ENCODE peak calls at places on chromosome 20, in eight cellular contexts. One of them, this sample, is unnamed.

GRCh38 chr20:8764289-8764962 is 304.5 kb upstream of the PLCB4 start:
- DNase-seq in K562: no peak
- DNase-seq in HepG2: no peak
- DNase-seq in SK-N-SH: no peak
- DNase-seq in HCT116: no peak
- DNase-seq in GM12878: no peak
- DNase-seq in H1: no peak
- DNase-seq in endothelial cell of umbilical vein: no peak
- DNase-seq in this sample: peak

GRCh38 chr20:45109634-45110033 is 5.3 kb downstream of the WFDC5 start:
- DNase-seq in K562: no peak
- DNase-seq in HepG2: peak
- DNase-seq in SK-N-SH: no peak
- DNase-seq in HCT116: no peak
- DNase-seq in GM12878: no peak
- DNase-seq in H1: no peak
- DNase-seq in endothelial cell of umbilical vein: no peak
- DNase-seq in this sample: no peak

GRCh38 chr20:1860446-1860845 is 34.8 kb upstream of the SIRPA start:
- DNase-seq in K562: no peak
- DNase-seq in HepG2: no peak
- DNase-seq in SK-N-SH: no peak
- DNase-seq in HCT116: no peak
- DNase-seq in GM12878: no peak
- DNase-seq in H1: no peak
- DNase-seq in endothelial cell of umbilical vein: no peak
- DNase-seq in this sample: no peak

GRCh38 chr20:22426772-22427171 is 157.6 kb downstream of the FOXA2 start:
- DNase-seq in K562: no peak
- DNase-seq in HepG2: no peak
- DNase-seq in SK-N-SH: no peak
- DNase-seq in HCT116: no peak
- DNase-seq in GM12878: no peak
- DNase-seq in H1: no peak
- DNase-seq in endothelial cell of umbilical vein: no peak
- DNase-seq in this sample: no peak

GRCh38 chr20:641516-641913 is 11.5 kb downstream of the SRXN1 start:
- DNase-seq in K562: peak
- DNase-seq in HepG2: peak
- DNase-seq in SK-N-SH: peak
- DNase-seq in HCT116: no peak
- DNase-seq in GM12878: no peak
- DNase-seq in H1: no peak
- DNase-seq in endothelial cell of umbilical vein: no peak
- DNase-seq in this sample: no peak

GRCh38 chr20:17682103-17682888 is at the start of gene RRBP1:
- DNase-seq in K562: peak
- DNase-seq in HepG2: peak
- DNase-seq in SK-N-SH: peak
- DNase-seq in HCT116: peak
- DNase-seq in GM12878: peak
- DNase-seq in H1: peak
- DNase-seq in endothelial cell of umbilical vein: peak
- DNase-seq in this sample: peak

GRCh38 chr20:56872620-56873458 is 243.7 kb downstream of the TFAP2C start:
- DNase-seq in K562: no peak
- DNase-seq in HepG2: no peak
- DNase-seq in SK-N-SH: no peak
- DNase-seq in HCT116: no peak
- DNase-seq in GM12878: no peak
- DNase-seq in H1: no peak
- DNase-seq in endothelial cell of umbilical vein: no peak
- DNase-seq in this sample: no peak

GRCh38 chr20:46264391-46265266 is 43.7 kb downstream of the CDH22 start:
- DNase-seq in K562: no peak
- DNase-seq in HepG2: no peak
- DNase-seq in SK-N-SH: no peak
- DNase-seq in HCT116: no peak
- DNase-seq in GM12878: no peak
- DNase-seq in H1: no peak
- DNase-seq in endothelial cell of umbilical vein: no peak
- DNase-seq in this sample: no peak

GRCh38 chr20:36634342-36634741 is 11.7 kb downstream of the SLA2 start:
- DNase-seq in K562: no peak
- DNase-seq in HepG2: no peak
- DNase-seq in SK-N-SH: no peak
- DNase-seq in HCT116: no peak
- DNase-seq in GM12878: no peak
- DNase-seq in H1: no peak
- DNase-seq in endothelial cell of umbilical vein: no peak
- DNase-seq in this sample: no peak

GRCh38 chr20:36631651-36632050 is 14.3 kb downstream of the SLA2 start:
- DNase-seq in K562: no peak
- DNase-seq in HepG2: no peak
- DNase-seq in SK-N-SH: no peak
- DNase-seq in HCT116: no peak
- DNase-seq in GM12878: no peak
- DNase-seq in H1: no peak
- DNase-seq in endothelial cell of umbilical vein: no peak
- DNase-seq in this sample: no peak

GRCh38 chr20:36633285-36633772 is 12.7 kb downstream of the SLA2 start:
- DNase-seq in K562: no peak
- DNase-seq in HepG2: no peak
- DNase-seq in SK-N-SH: no peak
- DNase-seq in HCT116: no peak
- DNase-seq in GM12878: no peak
- DNase-seq in H1: no peak
- DNase-seq in endothelial cell of umbilical vein: no peak
- DNase-seq in this sample: no peak

GRCh38 chr20:36632147-36632486 is 13.9 kb downstream of the SLA2 start:
- DNase-seq in K562: no peak
- DNase-seq in HepG2: no peak
- DNase-seq in SK-N-SH: no peak
- DNase-seq in HCT116: no peak
- DNase-seq in GM12878: no peak
- DNase-seq in H1: no peak
- DNase-seq in endothelial cell of umbilical vein: no peak
- DNase-seq in this sample: no peak

DNA sequence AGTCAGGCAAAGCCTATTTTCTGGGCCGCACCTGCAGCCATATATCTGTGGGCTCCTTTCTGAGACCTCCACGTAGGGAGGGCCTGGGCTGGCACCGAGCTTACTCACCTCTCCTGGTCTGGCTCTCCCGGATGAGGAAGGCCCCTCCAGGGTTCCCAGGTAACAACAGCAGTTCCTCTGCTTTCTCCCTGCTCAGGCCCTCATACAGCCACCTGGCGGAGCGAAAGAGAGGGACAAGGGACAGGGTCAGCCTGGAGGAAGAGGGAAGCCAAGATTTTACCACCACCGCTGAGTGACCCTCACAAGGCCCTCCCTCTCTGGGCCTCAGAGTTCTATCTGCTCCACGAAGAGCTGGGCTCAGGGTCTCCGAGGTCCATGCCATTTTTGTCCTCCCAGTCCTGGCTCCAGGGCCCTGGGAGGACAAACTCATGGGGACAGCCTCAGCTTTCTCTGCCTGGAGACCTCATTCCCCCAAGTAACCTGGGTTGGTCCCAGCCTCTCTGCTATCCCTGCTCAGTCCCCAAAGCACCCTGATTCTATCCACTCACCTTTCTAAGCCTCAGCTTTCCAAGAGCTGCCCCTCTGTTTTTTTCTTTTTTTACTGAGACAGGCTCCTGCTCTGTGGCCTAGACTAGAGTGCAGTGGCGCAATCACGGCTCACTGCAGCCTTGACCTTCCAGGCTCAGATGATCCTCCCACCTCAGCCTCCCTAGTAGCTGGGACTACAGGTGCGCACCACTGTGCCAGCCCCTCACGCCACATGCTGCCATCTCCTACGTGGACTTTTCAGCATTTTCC is 13.3 kb downstream of the SLA2 start:
- DNase-seq in K562: peak
- DNase-seq in HepG2: peak
- DNase-seq in SK-N-SH: no peak
- DNase-seq in HCT116: no peak
- DNase-seq in GM12878: no peak
- DNase-seq in H1: no peak
- DNase-seq in endothelial cell of umbilical vein: no peak
- DNase-seq in this sample: no peak
- H3K27ac ChIP-seq in K562: no peak
- H3K27ac ChIP-seq in HepG2: peak
- H3K27ac ChIP-seq in SK-N-SH: no peak
- H3K27ac ChIP-seq in HCT116: no peak
- H3K27ac ChIP-seq in GM12878: no peak
- H3K27ac ChIP-seq in H1: no peak
- H3K27ac ChIP-seq in endothelial cell of umbilical vein: no peak
- H3K27ac ChIP-seq in this sample: no peak

GRCh38 chr20:63208346-63208924 is 7.5 kb downstream of the YTHDF1 start:
- DNase-seq in K562: no peak
- DNase-seq in HepG2: no peak
- DNase-seq in SK-N-SH: no peak
- DNase-seq in HCT116: no peak
- DNase-seq in GM12878: no peak
- DNase-seq in H1: no peak
- DNase-seq in endothelial cell of umbilical vein: no peak
- DNase-seq in this sample: no peak
- TF ChIP-seq POLR2AphosphoS5 in K562: no peak
- TF ChIP-seq POLR2AphosphoS5 in HepG2: no peak
- TF ChIP-seq POLR2AphosphoS5 in SK-N-SH: no peak
- TF ChIP-seq POLR2AphosphoS5 in HCT116: no peak
- TF ChIP-seq POLR2AphosphoS5 in GM12878: no peak
- TF ChIP-seq POLR2AphosphoS5 in H1: no peak
- TF ChIP-seq POLR2AphosphoS5 in endothelial cell of umbilical vein: no peak
- TF ChIP-seq POLR2AphosphoS5 in this sample: no peak

GRCh38 chr20:4854502-4854901 is 132.8 kb downstream of the PRND start:
- DNase-seq in K562: no peak
- DNase-seq in HepG2: no peak
- DNase-seq in SK-N-SH: no peak
- DNase-seq in HCT116: no peak
- DNase-seq in GM12878: no peak
- DNase-seq in H1: no peak
- DNase-seq in endothelial cell of umbilical vein: no peak
- DNase-seq in this sample: no peak

GRCh38 chr20:4853787-4854295 is 132.1 kb downstream of the PRND start:
- DNase-seq in K562: no peak
- DNase-seq in HepG2: no peak
- DNase-seq in SK-N-SH: no peak
- DNase-seq in HCT116: no peak
- DNase-seq in GM12878: no peak
- DNase-seq in H1: no peak
- DNase-seq in endothelial cell of umbilical vein: no peak
- DNase-seq in this sample: no peak

GRCh38 chr20:4855555-4855954 is 133.8 kb downstream of the PRND start:
- DNase-seq in K562: no peak
- DNase-seq in HepG2: no peak
- DNase-seq in SK-N-SH: no peak
- DNase-seq in HCT116: no peak
- DNase-seq in GM12878: no peak
- DNase-seq in H1: no peak
- DNase-seq in endothelial cell of umbilical vein: no peak
- DNase-seq in this sample: no peak

GRCh38 chr20:4856022-4856755 is 134.5 kb downstream of the PRND start:
- DNase-seq in K562: no peak
- DNase-seq in HepG2: no peak
- DNase-seq in SK-N-SH: no peak
- DNase-seq in HCT116: no peak
- DNase-seq in GM12878: no peak
- DNase-seq in H1: no peak
- DNase-seq in endothelial cell of umbilical vein: no peak
- DNase-seq in this sample: no peak

DNA sequence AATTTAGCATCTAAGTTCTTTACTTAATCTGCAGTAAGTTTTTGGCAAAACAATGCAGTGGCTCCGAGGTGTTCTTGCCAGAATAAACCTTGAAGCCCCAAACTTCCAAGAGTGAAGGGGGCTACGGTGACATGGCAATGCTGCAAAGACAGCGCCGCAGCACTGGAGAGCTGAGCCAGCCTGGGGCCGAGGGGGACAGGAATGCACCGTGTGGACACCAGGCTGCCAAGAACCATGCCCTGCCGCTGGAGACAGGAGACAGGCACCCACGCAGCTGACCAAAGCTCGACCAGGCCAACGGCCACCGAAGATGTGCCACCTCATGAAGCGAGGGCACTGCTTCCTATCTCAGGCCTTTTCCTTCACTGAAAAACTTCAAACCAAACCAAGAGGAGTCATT is 133.4 kb downstream of the PRND start:
- DNase-seq in K562: no peak
- DNase-seq in HepG2: no peak
- DNase-seq in SK-N-SH: no peak
- DNase-seq in HCT116: no peak
- DNase-seq in GM12878: no peak
- DNase-seq in H1: no peak
- DNase-seq in endothelial cell of umbilical vein: no peak
- DNase-seq in this sample: no peak
- H3K9ac ChIP-seq in K562: no peak
- H3K9ac ChIP-seq in HepG2: no peak
- H3K9ac ChIP-seq in SK-N-SH: no peak
- H3K9ac ChIP-seq in HCT116: no peak
- H3K9ac ChIP-seq in GM12878: no peak
- H3K9ac ChIP-seq in H1: no peak
- H3K9ac ChIP-seq in endothelial cell of umbilical vein: no peak
- H3K9ac ChIP-seq in this sample: no peak

GRCh38 chr20:32072168-32072721 is 20.2 kb downstream of the HCK start:
- DNase-seq in K562: no peak
- DNase-seq in HepG2: no peak
- DNase-seq in SK-N-SH: no peak
- DNase-seq in HCT116: no peak
- DNase-seq in GM12878: no peak
- DNase-seq in H1: no peak
- DNase-seq in endothelial cell of umbilical vein: no peak
- DNase-seq in this sample: no peak

GRCh38 chr20:32078322-32078721 is 26.3 kb downstream of the HCK start:
- DNase-seq in K562: no peak
- DNase-seq in HepG2: no peak
- DNase-seq in SK-N-SH: no peak
- DNase-seq in HCT116: no peak
- DNase-seq in GM12878: no peak
- DNase-seq in H1: no peak
- DNase-seq in endothelial cell of umbilical vein: no peak
- DNase-seq in this sample: no peak

GRCh38 chr20:32078777-32079176 is 26.7 kb downstream of the HCK start:
- DNase-seq in K562: no peak
- DNase-seq in HepG2: no peak
- DNase-seq in SK-N-SH: no peak
- DNase-seq in HCT116: no peak
- DNase-seq in GM12878: no peak
- DNase-seq in H1: no peak
- DNase-seq in endothelial cell of umbilical vein: no peak
- DNase-seq in this sample: no peak

GRCh38 chr20:32077192-32077591 is 25.1 kb downstream of the HCK start:
- DNase-seq in K562: no peak
- DNase-seq in HepG2: no peak
- DNase-seq in SK-N-SH: no peak
- DNase-seq in HCT116: no peak
- DNase-seq in GM12878: no peak
- DNase-seq in H1: no peak
- DNase-seq in endothelial cell of umbilical vein: no peak
- DNase-seq in this sample: no peak

DNA sequence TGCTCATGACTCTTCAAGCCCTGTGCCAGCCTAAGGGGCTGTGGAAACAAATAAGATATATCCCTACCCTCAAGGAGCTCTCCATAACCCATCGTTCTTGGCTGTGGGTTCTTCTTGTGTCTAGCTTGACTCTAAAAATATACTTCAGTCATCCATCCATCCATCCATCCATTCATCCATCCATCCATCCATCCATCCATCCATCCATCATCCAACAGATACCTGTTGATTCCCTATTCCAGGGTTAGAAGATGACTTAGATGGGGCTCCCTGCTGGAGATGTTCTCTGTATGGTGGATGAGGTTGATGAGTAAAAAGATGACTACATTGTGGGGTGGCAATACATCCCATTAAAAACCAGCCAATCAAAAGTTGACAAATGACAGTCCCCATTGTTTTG is 23.5 kb downstream of the HCK start:
- DNase-seq in K562: no peak
- DNase-seq in HepG2: no peak
- DNase-seq in SK-N-SH: no peak
- DNase-seq in HCT116: no peak
- DNase-seq in GM12878: no peak
- DNase-seq in H1: no peak
- DNase-seq in endothelial cell of umbilical vein: no peak
- DNase-seq in this sample: no peak
- H3K27ac ChIP-seq in K562: no peak
- H3K27ac ChIP-seq in HepG2: no peak
- H3K27ac ChIP-seq in SK-N-SH: no peak
- H3K27ac ChIP-seq in HCT116: no peak
- H3K27ac ChIP-seq in GM12878: no peak
- H3K27ac ChIP-seq in H1: no peak
- H3K27ac ChIP-seq in endothelial cell of umbilical vein: no peak
- H3K27ac ChIP-seq in this sample: no peak